ENCODE peak calls at places on chromosomes 16 and 17, in six cellular contexts. C is naive thymus-derived CD8-positive, alpha-beta T cell; Z is neural crest cell; K is SJCRH30; Q is HEK293T; H is NCI-H446 treated with DMSO at 0.1 percent for 48 hours. I is an unnamed sample.

GRCh38 chr16:70747703-70748631 is 53.0 kb downstream of the VAC14 start:
- DNase-seq in Q (no peak), Z (no peak), C (no peak), H (no peak), K (peak), I (no peak)

GRCh38 chr17:48517478-48517877 is 13.3 kb downstream of the HOXB1 start:
- DNase-seq in H (no peak), K (no peak), C (no peak), Z (no peak), Q (no peak), I (no peak)

GRCh38 chr16:23679274-23679985 is 741 bp downstream of the PLK1 start:
- DNase-seq in Q (peak), C (no peak), Z (peak), H (no peak), K (peak), I (peak)

GRCh38 chr17:31364012-31364411 is 27.5 kb upstream of the RAB11FIP4 start:
- DNase-seq in H (no peak), Q (no peak), C (no peak), Z (no peak), K (no peak), I (no peak)

GRCh38 chr16:59543641-59544040 is 809.5 kb upstream of the GOT2 start:
- DNase-seq in Z (no peak), Q (no peak), C (no peak), H (no peak), K (peak), I (no peak)

GRCh38 chr17:82493517-82493840 is 26.1 kb upstream of the FOXK2 start:
- DNase-seq in K (no peak), C (no peak), Q (no peak), H (no peak), Z (no peak), I (no peak)

GRCh38 chr17:64318068-64318467 is 55.0 kb upstream of the TEX2 start:
- DNase-seq in Q (no peak), C (no peak), H (no peak), Z (no peak), K (no peak), I (no peak)

GRCh38 chr17:40622509-40622928 is 25.1 kb downstream of the SMARCE1 start:
- DNase-seq in Z (no peak), Q (no peak), H (no peak), C (peak), K (no peak), I (no peak)

GRCh38 chr16:31395647-31396046 is 2.5 kb downstream of the ITGAD start:
- DNase-seq in H (no peak), Q (no peak), C (no peak), K (no peak), Z (no peak), I (no peak)

GRCh38 chr16:66476328-66477027 is 49.4 kb downstream of the BEAN1 start:
- DNase-seq in C (no peak), Q (peak), H (no peak), K (peak), Z (no peak), I (peak)

GRCh38 chr17:57373756-57374155 is 117.4 kb downstream of the MSI2 start:
- DNase-seq in H (no peak), Q (no peak), K (no peak), Z (no peak), C (no peak), I (no peak)

GRCh38 chr17:28509784-28510183 is 3.6 kb downstream of the FOXN1 start:
- DNase-seq in K (no peak), C (no peak), Q (no peak), H (no peak), Z (no peak), I (no peak)

GRCh38 chr16:81987121-81987520 is 24.1 kb downstream of the SDR42E1 start:
- DNase-seq in Z (no peak), Q (no peak), K (no peak), C (no peak), H (no peak), I (no peak)

GRCh38 chr16:2507052-2507678 is 6.6 kb upstream of the ATP6V0C start:
- DNase-seq in Q (no peak), Z (no peak), H (no peak), C (no peak), K (peak), I (no peak)

GRCh38 chr16:72189865-72190371 is 18.0 kb upstream of the PMFBP1 start:
- DNase-seq in Z (no peak), H (no peak), C (no peak), Q (no peak), K (no peak), I (no peak)

GRCh38 chr17:61294777-61295176 is 104.9 kb upstream of the TBX2 start:
- DNase-seq in H (no peak), Z (no peak), Q (no peak), C (no peak), K (peak), I (peak)